ENCODE peak calls at places on chromosomes 13 and 19, in six cellular contexts. I, D, W, F, V and H are unnamed samples.

GRCh38 chr19:48756686-48757085 is 1.4 kb downstream of the FGF21 start:
- DNase-seq in I (no peak), D (no peak), W (no peak), F (no peak), V (no peak), H (no peak)

GRCh38 chr19:17624314-17624991 is 63.7 kb downstream of the UNC13A start:
- DNase-seq in I (no peak), D (no peak), W (no peak), F (no peak), V (no peak), H (no peak)

GRCh38 chr13:69644447-69644846 is 463.2 kb upstream of the ATXN8OS start:
- DNase-seq in I (no peak), D (no peak), W (no peak), F (no peak), V (no peak), H (no peak)

GRCh38 chr19:1251503-1252220 is 3.3 kb downstream of the MIDN start:
- DNase-seq in I (no peak), D (no peak), W (no peak), F (no peak), V (no peak), H (peak; percentile 39)

GRCh38 chr13:114229486-114229885 is 5.2 kb upstream of the CDC16 start:
- DNase-seq in I (no peak), D (no peak), W (no peak), F (no peak), V (no peak), H (no peak)

GRCh38 chr13:110799246-110800236 is 86.0 kb downstream of the ING1 start:
- DNase-seq in I (no peak), D (peak; percentile 76), W (peak; percentile 85), F (peak; percentile 62), V (peak; percentile 93), H (no peak)

GRCh38 chr13:47408546-47409319 is 511.9 kb upstream of the HTR2A start:
- DNase-seq in I (no peak), D (no peak), W (no peak), F (no peak), V (no peak), H (no peak)

GRCh38 chr13:54241719-54242118 is 1213.1 kb downstream of the OLFM4 start:
- DNase-seq in I (no peak), D (no peak), W (no peak), F (no peak), V (no peak), H (no peak)

GRCh38 chr19:53019684-53020083 is 6.0 kb downstream of the ERVV-1 start:
- DNase-seq in I (no peak), D (no peak), W (no peak), F (no peak), V (no peak), H (no peak)

GRCh38 chr13:28984825-28985224 is 164.7 kb downstream of the MTUS2 start:
- DNase-seq in I (no peak), D (no peak), W (no peak), F (no peak), V (no peak), H (no peak)

GRCh38 chr13:63873936-63874335 is 2458.3 kb upstream of the PCDH20 start:
- DNase-seq in I (no peak), D (no peak), W (no peak), F (no peak), V (no peak), H (no peak)

GRCh38 chr13:51113186-51113881 is 2.3 kb upstream of the C13orf42 start:
- DNase-seq in I (no peak), D (no peak), W (no peak), F (no peak), V (no peak), H (no peak)

GRCh38 chr19:47498561-47498960 is 14.5 kb upstream of the KPTN start:
- DNase-seq in I (no peak), D (no peak), W (no peak), F (no peak), V (no peak), H (no peak)
- H3K27ac ChIP-seq in I (no peak overlapping the region), D (peak overlapping the region; percentile 2), W (no peak overlapping the region), F (no peak overlapping the region), V (no peak overlapping the region), H (no peak overlapping the region)

DNA sequence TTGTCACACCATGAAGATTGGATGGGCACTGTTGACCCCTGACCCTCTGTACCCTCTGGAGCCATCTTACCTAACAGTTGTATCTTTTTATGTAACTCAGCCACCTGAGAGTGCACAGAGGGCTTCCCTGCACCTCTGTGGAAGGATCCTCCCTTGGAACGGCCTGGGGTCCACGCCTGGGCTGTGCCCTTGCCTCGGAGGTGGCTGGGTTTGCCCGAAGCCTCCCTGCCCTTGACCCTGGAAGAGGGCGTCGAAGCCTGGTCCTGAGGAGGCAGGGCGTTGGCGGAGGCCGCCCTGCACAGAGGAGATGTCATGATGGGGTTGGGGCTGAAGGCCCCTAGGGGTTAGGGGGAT is 241 bp downstream of the ODAD3 start:
- DNase-seq in I (no peak), D (no peak), W (no peak), F (no peak), V (no peak), H (no peak)
- H3K27ac ChIP-seq in I (peak overlapping the region; percentile 73), D (peak overlapping the region; percentile 86), W (peak overlapping the region; percentile 66), F (peak overlapping the region; percentile 75), V (peak overlapping the region; percentile 30), H (peak overlapping the region; percentile 90)

DNA sequence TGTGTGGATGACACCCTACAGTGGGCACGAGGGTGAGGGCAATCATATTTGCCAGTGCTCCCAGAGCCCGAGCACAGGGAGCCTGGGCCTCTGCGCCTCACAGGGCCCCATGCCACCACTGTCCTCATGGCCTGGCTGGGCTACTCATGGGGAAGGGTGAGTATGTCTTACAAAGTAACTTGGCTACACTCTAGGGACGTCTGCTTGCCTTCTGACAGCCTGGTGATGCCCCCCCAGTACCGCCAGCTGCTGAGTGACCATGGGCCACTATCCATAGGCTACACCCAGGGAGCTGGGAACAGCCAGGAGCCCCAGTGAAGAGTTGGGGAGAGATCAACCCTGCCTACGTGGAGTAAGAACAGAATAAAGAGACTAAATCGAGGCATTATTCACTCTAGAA is 78.8 kb downstream of the SERP2 start:
- DNase-seq in I (no peak), D (no peak), W (no peak), F (no peak), V (no peak), H (no peak)
- H3K27ac ChIP-seq in I (no peak overlapping the region), D (no peak overlapping the region), W (no peak overlapping the region), F (no peak overlapping the region), V (no peak overlapping the region), H (no peak overlapping the region)

DNA sequence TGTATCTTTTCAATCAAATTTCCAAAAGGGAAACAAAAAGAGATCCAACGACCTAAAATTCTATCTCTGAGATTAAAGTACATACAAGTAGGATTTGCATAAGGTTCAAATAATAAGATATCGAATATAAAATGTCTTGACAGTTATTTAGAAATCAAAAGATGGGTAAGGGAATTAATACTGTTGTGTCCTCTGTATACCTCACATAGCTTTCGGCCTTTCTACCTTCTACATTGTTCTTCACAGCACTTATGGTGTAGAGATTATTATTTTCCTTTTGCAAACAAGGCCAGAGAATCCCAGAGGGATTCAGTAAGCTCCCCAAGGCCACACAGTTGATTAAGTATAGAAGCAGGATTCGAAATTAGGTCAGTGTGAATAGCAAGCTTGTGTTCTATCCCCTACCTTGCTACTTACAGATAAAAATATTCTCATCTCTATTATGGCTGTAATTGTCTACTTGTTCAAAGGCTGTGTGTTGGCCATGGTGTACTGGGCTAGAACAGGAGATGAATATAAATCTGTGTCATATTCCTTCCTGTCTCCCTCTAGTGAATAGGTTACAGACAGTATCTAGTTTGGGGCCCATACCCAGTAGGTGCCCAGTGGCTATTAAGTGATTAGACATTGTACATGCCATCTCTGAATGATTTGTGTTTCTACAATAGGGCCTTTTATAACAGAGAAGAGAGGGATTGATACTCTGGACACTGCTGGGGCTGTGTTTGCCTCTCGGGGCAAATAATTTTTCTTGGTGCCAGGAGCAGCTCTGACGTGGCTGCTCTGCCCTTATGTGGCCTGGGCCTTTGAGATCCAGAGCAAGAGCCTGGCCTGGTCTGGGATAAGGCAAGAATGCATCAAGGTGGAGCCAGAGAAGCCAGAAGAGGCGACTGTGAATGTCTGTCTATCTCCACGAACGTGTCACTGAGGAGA is 403.3 kb downstream of the SPRY2 start:
- DNase-seq in I (no peak), D (no peak), W (peak; percentile 25), F (no peak), V (no peak), H (peak; percentile 59)
- H3K27ac ChIP-seq in I (peak overlapping the region; percentile 87), D (no peak overlapping the region), W (peak overlapping the region; percentile 80), F (no peak overlapping the region), V (peak overlapping the region; percentile 97), H (peak overlapping the region; percentile 95)

DNA sequence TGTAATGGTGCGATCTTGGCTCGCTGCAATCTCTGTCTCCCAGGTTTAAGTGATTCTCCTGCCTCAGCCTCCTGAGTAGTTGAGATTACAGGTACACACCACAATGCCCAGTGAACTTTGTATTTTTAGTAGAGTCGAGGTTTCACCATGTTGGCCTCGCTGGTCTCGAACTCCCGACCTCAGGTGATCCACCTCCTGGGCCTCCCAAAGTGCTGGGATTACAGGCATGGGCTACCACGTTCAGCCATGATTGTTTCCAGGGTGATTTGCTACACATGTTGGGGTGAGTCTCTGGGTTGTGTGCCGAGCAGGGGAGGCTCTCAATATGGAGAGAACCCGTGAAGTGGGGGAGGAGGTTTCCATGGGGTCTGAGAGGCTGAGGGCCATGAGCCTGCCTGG is 24.8 kb upstream of the CEACAM21 start:
- DNase-seq in I (no peak), D (no peak), W (no peak), F (no peak), V (no peak), H (no peak)
- H3K27ac ChIP-seq in I (no peak overlapping the region), D (no peak overlapping the region), W (no peak overlapping the region), F (no peak overlapping the region), V (no peak overlapping the region), H (no peak overlapping the region)

DNA sequence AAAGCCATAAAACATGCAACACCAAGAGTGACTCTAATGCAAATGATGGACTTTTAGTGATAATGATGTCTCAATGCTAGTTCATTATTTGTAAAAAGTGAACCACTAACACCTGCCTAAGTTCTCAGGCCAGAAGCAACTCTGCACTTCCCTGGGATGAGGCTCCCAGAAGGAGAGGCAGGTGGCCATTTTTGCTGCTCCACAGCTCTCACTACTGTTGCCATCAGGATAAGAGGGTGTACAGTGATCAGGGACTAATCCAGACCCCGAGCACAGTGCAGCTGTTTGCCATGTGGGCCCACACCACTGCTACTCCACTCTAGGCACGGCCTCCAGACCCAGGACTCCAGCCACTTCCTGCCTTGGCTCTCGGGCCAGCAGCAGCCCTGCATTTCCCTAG is 828.3 kb upstream of the MIR17HG start:
- DNase-seq in I (no peak), D (no peak), W (peak; percentile 32), F (no peak), V (no peak), H (no peak)
- H3K27ac ChIP-seq in I (no peak overlapping the region), D (no peak overlapping the region), W (no peak overlapping the region), F (no peak overlapping the region), V (no peak overlapping the region), H (no peak overlapping the region)